ENCODE peak calls at places on chromosomes 13 and 19, in five cellular contexts. One of them, this sample, is unnamed.

GRCh38 chr13:33207616-33207964 is 78.0 kb downstream of the STARD13 start:
- DNase-seq in pancreas: peak
- DNase-seq in lower leg skin: peak
- DNase-seq in progenitor cell of endocrine pancreas: no peak
- DNase-seq in NCI-H1694: peak
- DNase-seq in this sample: no peak

GRCh38 chr13:46994492-46994891 is 97.6 kb upstream of the HTR2A start:
- DNase-seq in pancreas: no peak
- DNase-seq in lower leg skin: no peak
- DNase-seq in progenitor cell of endocrine pancreas: no peak
- DNase-seq in NCI-H1694: no peak
- DNase-seq in this sample: no peak

GRCh38 chr13:25046274-25046984 is 49.5 kb upstream of the PABPC3 start:
- DNase-seq in pancreas: no peak
- DNase-seq in lower leg skin: no peak
- DNase-seq in progenitor cell of endocrine pancreas: no peak
- DNase-seq in NCI-H1694: no peak
- DNase-seq in this sample: peak

GRCh38 chr13:33642374-33643065 is 175.4 kb upstream of the RFC3 start:
- DNase-seq in pancreas: no peak
- DNase-seq in lower leg skin: peak
- DNase-seq in progenitor cell of endocrine pancreas: no peak
- DNase-seq in NCI-H1694: no peak
- DNase-seq in this sample: no peak

GRCh38 chr19:16400911-16401675 is 70.7 kb downstream of the EPS15L1 start:
- DNase-seq in pancreas: no peak
- DNase-seq in lower leg skin: no peak
- DNase-seq in progenitor cell of endocrine pancreas: no peak
- DNase-seq in NCI-H1694: no peak
- DNase-seq in this sample: no peak

GRCh38 chr19:31185261-31185660 is 164.0 kb downstream of the TSHZ3 start:
- DNase-seq in pancreas: no peak
- DNase-seq in lower leg skin: no peak
- DNase-seq in progenitor cell of endocrine pancreas: no peak
- DNase-seq in NCI-H1694: no peak
- DNase-seq in this sample: no peak

GRCh38 chr13:39054112-39054511 is 15.9 kb downstream of the NHLRC3 start:
- DNase-seq in pancreas: no peak
- DNase-seq in lower leg skin: no peak
- DNase-seq in progenitor cell of endocrine pancreas: no peak
- DNase-seq in NCI-H1694: no peak
- DNase-seq in this sample: no peak

GRCh38 chr13:113977976-113978375 is 4.1 kb upstream of the C13orf46 start:
- DNase-seq in pancreas: no peak
- DNase-seq in lower leg skin: no peak
- DNase-seq in progenitor cell of endocrine pancreas: no peak
- DNase-seq in NCI-H1694: no peak
- DNase-seq in this sample: no peak

GRCh38 chr19:29660835-29661234 is 4.4 kb upstream of the PLEKHF1 start:
- DNase-seq in pancreas: no peak
- DNase-seq in lower leg skin: no peak
- DNase-seq in progenitor cell of endocrine pancreas: no peak
- DNase-seq in NCI-H1694: no peak
- DNase-seq in this sample: no peak

GRCh38 chr19:42069619-42070293 is at the start of gene GRIK5:
- DNase-seq in pancreas: no peak
- DNase-seq in lower leg skin: no peak
- DNase-seq in progenitor cell of endocrine pancreas: no peak
- DNase-seq in NCI-H1694: no peak
- DNase-seq in this sample: peak

GRCh38 chr13:54241719-54242118 is 1213.1 kb downstream of the OLFM4 start:
- DNase-seq in pancreas: no peak
- DNase-seq in lower leg skin: no peak
- DNase-seq in progenitor cell of endocrine pancreas: no peak
- DNase-seq in NCI-H1694: peak
- DNase-seq in this sample: no peak

GRCh38 chr19:51327066-51327985 is 14.6 kb downstream of the VSIG10L start:
- DNase-seq in pancreas: no peak
- DNase-seq in lower leg skin: no peak
- DNase-seq in progenitor cell of endocrine pancreas: no peak
- DNase-seq in NCI-H1694: no peak
- DNase-seq in this sample: peak

GRCh38 chr13:107864543-107865460 is 350.5 kb downstream of the LIG4 start:
- DNase-seq in pancreas: no peak
- DNase-seq in lower leg skin: no peak
- DNase-seq in progenitor cell of endocrine pancreas: peak
- DNase-seq in NCI-H1694: peak
- DNase-seq in this sample: peak

GRCh38 chr19:5155586-5156210 is 184.9 kb downstream of the PTPRS start:
- DNase-seq in pancreas: no peak
- DNase-seq in lower leg skin: no peak
- DNase-seq in progenitor cell of endocrine pancreas: no peak
- DNase-seq in NCI-H1694: no peak
- DNase-seq in this sample: no peak

GRCh38 chr19:49368711-49369358 is 5.2 kb downstream of the DKKL1 start:
- DNase-seq in pancreas: no peak
- DNase-seq in lower leg skin: no peak
- DNase-seq in progenitor cell of endocrine pancreas: no peak
- DNase-seq in NCI-H1694: no peak
- DNase-seq in this sample: no peak

GRCh38 chr13:114148521-114148855 is 16.1 kb upstream of the RASA3 start:
- DNase-seq in pancreas: peak
- DNase-seq in lower leg skin: no peak
- DNase-seq in progenitor cell of endocrine pancreas: no peak
- DNase-seq in NCI-H1694: no peak
- DNase-seq in this sample: no peak

GRCh38 chr13:51444922-51445321 is 7.9 kb downstream of the INTS6 start:
- DNase-seq in pancreas: no peak
- DNase-seq in lower leg skin: no peak
- DNase-seq in progenitor cell of endocrine pancreas: no peak
- DNase-seq in NCI-H1694: no peak
- DNase-seq in this sample: no peak

GRCh38 chr13:99959538-99960230 is 11.9 kb downstream of the ZIC5 start:
- DNase-seq in pancreas: no peak
- DNase-seq in lower leg skin: no peak
- DNase-seq in progenitor cell of endocrine pancreas: no peak
- DNase-seq in NCI-H1694: no peak
- DNase-seq in this sample: peak

GRCh38 chr13:25860862-25861261 is 191.0 kb downstream of the SHISA2 start:
- DNase-seq in pancreas: no peak
- DNase-seq in lower leg skin: no peak
- DNase-seq in progenitor cell of endocrine pancreas: no peak
- DNase-seq in NCI-H1694: no peak
- DNase-seq in this sample: no peak

GRCh38 chr19:42143341-42144234 is 11.3 kb upstream of the POU2F2 start:
- DNase-seq in pancreas: no peak
- DNase-seq in lower leg skin: no peak
- DNase-seq in progenitor cell of endocrine pancreas: peak
- DNase-seq in NCI-H1694: no peak
- DNase-seq in this sample: peak

GRCh38 chr13:93279982-93280381 is 53.4 kb downstream of the GPC6 start:
- DNase-seq in pancreas: peak
- DNase-seq in lower leg skin: no peak
- DNase-seq in progenitor cell of endocrine pancreas: no peak
- DNase-seq in NCI-H1694: no peak
- DNase-seq in this sample: no peak

GRCh38 chr13:63680704-63681103 is 2265.1 kb upstream of the PCDH20 start:
- DNase-seq in pancreas: no peak
- DNase-seq in lower leg skin: no peak
- DNase-seq in progenitor cell of endocrine pancreas: no peak
- DNase-seq in NCI-H1694: no peak
- DNase-seq in this sample: no peak

GRCh38 chr13:113157929-113158747 is at the start of gene PROZ:
- DNase-seq in pancreas: no peak
- DNase-seq in lower leg skin: no peak
- DNase-seq in progenitor cell of endocrine pancreas: no peak
- DNase-seq in NCI-H1694: no peak
- DNase-seq in this sample: no peak

GRCh38 chr13:23995283-23996073 is 98.2 kb upstream of the C1QTNF9B start:
- DNase-seq in pancreas: no peak
- DNase-seq in lower leg skin: no peak
- DNase-seq in progenitor cell of endocrine pancreas: no peak
- DNase-seq in NCI-H1694: no peak
- DNase-seq in this sample: no peak

GRCh38 chr19:53165691-53166091 is 6.8 kb upstream of the ZNF347 start:
- DNase-seq in pancreas: no peak
- DNase-seq in lower leg skin: no peak
- DNase-seq in progenitor cell of endocrine pancreas: no peak
- DNase-seq in NCI-H1694: no peak
- DNase-seq in this sample: no peak

GRCh38 chr13:73230714-73231113 is 171.9 kb downstream of the KLF5 start:
- DNase-seq in pancreas: no peak
- DNase-seq in lower leg skin: no peak
- DNase-seq in progenitor cell of endocrine pancreas: no peak
- DNase-seq in NCI-H1694: no peak
- DNase-seq in this sample: no peak

GRCh38 chr13:105165449-105166125 is 1369.9 kb downstream of the EFNB2 start:
- DNase-seq in pancreas: no peak
- DNase-seq in lower leg skin: no peak
- DNase-seq in progenitor cell of endocrine pancreas: no peak
- DNase-seq in NCI-H1694: no peak
- DNase-seq in this sample: no peak

GRCh38 chr13:112587767-112588489 is at the start of gene TUBGCP3:
- DNase-seq in pancreas: peak
- DNase-seq in lower leg skin: peak
- DNase-seq in progenitor cell of endocrine pancreas: peak
- DNase-seq in NCI-H1694: peak
- DNase-seq in this sample: peak

This sample was measured in nephron progenitor cell.